ENCODE peak calls at places on chromosomes 16 and 17, in nine cellular contexts. O, K, G, R, A, P, Z, I and B are unnamed samples. For H3K4me1, the result is how much of the 10 kb centered on the place peaks cover.

GRCh38 chr17:38870259-38871165 is 654 bp downstream of the LASP1 start:
- DNase-seq in O (peak), K (peak), G (peak), R (peak), A (peak), P (peak), Z (no peak), I (peak), B (no peak)

GRCh38 chr17:30550512-30551273 is 73.5 kb downstream of the GOSR1 start:
- DNase-seq in O (no peak), K (no peak), G (peak), R (no peak), A (peak), P (no peak), Z (peak), I (peak), B (no peak)

GRCh38 chr17:79290726-79291125 is 216.1 kb downstream of the ENGASE start:
- DNase-seq in O (no peak), K (no peak), G (no peak), R (no peak), A (no peak), P (no peak), Z (no peak), I (no peak), B (no peak)

GRCh38 chr17:65544658-65545057 is 16.8 kb downstream of the AXIN2 start:
- DNase-seq in O (no peak), K (no peak), G (no peak), R (no peak), A (no peak), P (no peak), Z (no peak), I (no peak), B (no peak)

GRCh38 chr17:17930674-17931073 is 41.5 kb downstream of the TOM1L2 start:
- DNase-seq in O (no peak), K (no peak), G (no peak), R (no peak), A (no peak), P (no peak), Z (no peak), I (no peak), B (no peak)

GRCh38 chr16:50684823-50685455 is 3.8 kb upstream of the SNX20 start:
- DNase-seq in O (no peak), K (no peak), G (no peak), R (peak), A (peak), P (no peak), Z (no peak), I (no peak), B (no peak)

GRCh38 chr16:4330277-4330882 is 14.5 kb downstream of the GLIS2 start:
- DNase-seq in O (peak), K (peak), G (peak), R (peak), A (peak), P (peak), Z (peak), I (peak), B (no peak)

GRCh38 chr16:75087040-75087979 is 29.3 kb downstream of the LDHD start:
- DNase-seq in O (peak), K (no peak), G (peak), R (no peak), A (no peak), P (no peak), Z (peak), I (no peak), B (no peak)

GRCh38 chr16:87619360-87620200 is 17.3 kb downstream of the JPH3 start:
- DNase-seq in O (no peak), K (no peak), G (no peak), R (no peak), A (no peak), P (no peak), Z (no peak), I (no peak), B (no peak)

GRCh38 chr17:15884731-15885130 is 60.2 kb upstream of the ADORA2B start:
- DNase-seq in O (no peak), K (no peak), G (no peak), R (no peak), A (no peak), P (no peak), Z (no peak), I (no peak), B (no peak)

GRCh38 chr17:39813631-39814030 is 50.5 kb downstream of the IKZF3 start:
- DNase-seq in O (no peak), K (no peak), G (no peak), R (peak), A (no peak), P (no peak), Z (no peak), I (no peak), B (no peak)

GRCh38 chr17:72120878-72121163 is at the start of gene SOX9:
- DNase-seq in O (peak), K (peak), G (peak), R (peak), A (peak), P (peak), Z (peak), I (peak), B (no peak)

GRCh38 chr16:20870122-20870521 is 30.0 kb downstream of the DCUN1D3 start:
- DNase-seq in O (no peak), K (no peak), G (no peak), R (no peak), A (no peak), P (no peak), Z (no peak), I (no peak), B (no peak)

GRCh38 chr17:29557085-29557697 is 9.6 kb downstream of the ABHD15 start:
- DNase-seq in O (no peak), K (no peak), G (no peak), R (no peak), A (no peak), P (no peak), Z (no peak), I (no peak), B (no peak)

GRCh38 chr17:27760069-27760885 is 40.1 kb downstream of the NOS2 start:
- DNase-seq in O (peak), K (peak), G (peak), R (peak), A (peak), P (peak), Z (peak), I (peak), B (no peak)

GRCh38 chr16:56930516-56931252 is 1.3 kb upstream of the HERPUD1 start:
- DNase-seq in O (peak), K (no peak), G (peak), R (peak), A (peak), P (peak), Z (peak), I (no peak), B (no peak)

GRCh38 chr17:1661045-1661444 is 11.4 kb upstream of the RILP start:
- DNase-seq in O (no peak), K (no peak), G (no peak), R (no peak), A (no peak), P (no peak), Z (no peak), I (no peak), B (no peak)

GRCh38 chr17:44998646-44999045 is 30.5 kb upstream of the C1QL1 start:
- DNase-seq in O (no peak), K (no peak), G (no peak), R (no peak), A (no peak), P (no peak), Z (no peak), I (no peak), B (no peak)

GRCh38 chr16:9081843-9082242 is 9.6 kb upstream of the HAPSTR1 start:
- DNase-seq in O (no peak), K (no peak), G (no peak), R (no peak), A (no peak), P (no peak), Z (no peak), I (no peak), B (no peak)

GRCh38 chr16:48909231-48909630 is 299.3 kb upstream of the N4BP1 start:
- DNase-seq in O (no peak), K (no peak), G (no peak), R (peak), A (no peak), P (no peak), Z (no peak), I (no peak), B (peak)

GRCh38 chr17:46120078-46120477 is 73.2 kb downstream of the KANSL1 start:
- DNase-seq in O (no peak), K (no peak), G (no peak), R (no peak), A (no peak), P (no peak), Z (no peak), I (no peak), B (no peak)
- H3K4me1 ChIP-seq in O (under half), K (under half), G (under half), R (half or more), A (under half), P (half or more), Z (under half), I (half or more), B (half or more)

DNA sequence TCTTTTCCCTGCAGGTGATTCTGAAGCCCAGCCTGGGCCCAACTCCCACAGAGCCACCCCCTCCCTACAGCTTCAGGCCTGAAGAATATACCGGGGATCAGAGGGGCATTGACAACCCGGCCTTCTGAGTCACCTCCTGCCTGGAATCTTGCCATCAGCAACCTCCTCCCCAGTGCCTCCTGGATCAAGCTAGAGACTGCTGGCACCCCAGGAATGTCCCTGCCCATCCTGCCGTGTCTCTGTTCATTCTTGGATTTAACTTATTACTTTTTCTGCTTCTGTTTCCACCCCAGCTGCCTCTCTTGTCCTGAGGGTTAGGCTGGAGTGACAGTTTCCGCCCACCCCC is 4.9 kb downstream of the TMEM92 start:
- DNase-seq in O (no peak), K (no peak), G (no peak), R (no peak), A (no peak), P (no peak), Z (peak), I (no peak), B (no peak)
- H3K27ac ChIP-seq in O (no peak), K (no peak), G (no peak), R (no peak), A (no peak), P (no peak), Z (no peak), I (no peak), B (no peak)

GRCh38 chr17:7133424-7133823 is 18.8 kb upstream of the ASGR2 start:
- DNase-seq in O (no peak), K (no peak), G (peak), R (peak), A (no peak), P (peak), Z (peak), I (no peak), B (no peak)
- TF ChIP-seq CTCF in O (no peak), K (peak), G (no peak), R (no peak), A (no peak), P (peak), Z (peak), I (no peak), B (no peak)

GRCh38 chr17:50663812-50664374 is 29.2 kb downstream of the ABCC3 start:
- DNase-seq in O (no peak), K (no peak), G (no peak), R (no peak), A (no peak), P (no peak), Z (no peak), I (no peak), B (no peak)
- H3K4me1 ChIP-seq in O (under half), K (under half), G (under half), R (under half), A (under half), P (under half), Z (under half), I (under half), B (under half)

DNA sequence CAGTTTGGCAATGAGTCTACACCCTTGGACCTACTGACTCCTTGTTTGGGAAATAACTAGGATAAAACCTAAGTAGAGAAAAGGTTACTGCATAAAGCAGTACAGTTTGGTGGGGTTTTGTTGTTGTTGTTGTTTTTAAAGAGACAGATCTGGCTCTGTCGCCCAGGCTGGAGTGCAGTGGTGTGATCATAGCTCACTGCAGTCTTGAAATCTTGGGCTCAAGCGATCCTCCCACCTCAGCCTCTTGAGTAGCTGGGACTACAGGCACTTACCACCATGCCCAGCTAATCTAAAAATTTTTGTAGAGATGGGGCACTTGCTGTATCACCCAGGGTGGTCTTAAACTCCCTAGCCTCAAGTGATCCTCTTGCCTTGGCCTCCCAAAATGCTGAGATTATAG is 1.2 kb downstream of the PDP2 start:
- DNase-seq in O (no peak), K (no peak), G (no peak), R (no peak), A (no peak), P (no peak), Z (no peak), I (no peak), B (no peak)
- H3K27ac ChIP-seq in O (no peak), K (peak), G (no peak), R (no peak), A (peak), P (no peak), Z (no peak), I (no peak), B (no peak)

DNA sequence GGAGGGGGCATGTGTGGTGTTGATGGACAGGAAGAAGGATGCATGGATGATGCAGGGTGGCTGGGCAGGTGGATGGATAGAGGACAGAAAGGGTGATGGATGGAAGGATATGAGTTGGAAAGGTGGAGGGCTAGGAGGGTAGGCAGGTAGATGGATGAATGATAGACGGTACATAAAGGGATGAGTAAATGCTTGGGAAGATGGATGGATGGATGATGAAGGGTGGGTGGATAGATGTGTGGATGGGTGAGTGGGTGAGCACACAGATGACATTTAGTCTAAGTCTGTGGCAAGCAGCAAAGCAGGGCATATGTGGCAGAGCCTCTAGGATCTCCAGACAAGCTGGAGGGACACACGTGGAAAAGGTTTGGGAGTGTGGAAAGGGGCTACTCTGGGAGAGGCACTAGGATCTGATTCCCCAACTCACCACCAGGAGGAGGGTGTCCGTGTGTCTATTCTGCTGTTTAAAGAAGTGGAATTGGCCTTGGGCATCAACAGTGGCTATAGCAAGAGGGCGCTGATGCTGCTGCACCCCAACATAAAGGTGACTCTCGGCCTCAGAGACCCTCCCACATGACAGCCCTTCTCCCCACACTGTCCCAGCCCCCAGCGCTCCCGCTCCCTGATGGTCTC is 8.2 kb downstream of the PLD2 start:
- DNase-seq in O (no peak), K (no peak), G (no peak), R (no peak), A (no peak), P (peak), Z (peak), I (no peak), B (no peak)
- TF ChIP-seq CTCF in O (no peak), K (no peak), G (peak), R (no peak), A (no peak), P (peak), Z (peak), I (peak), B (no peak)

GRCh38 chr17:43774304-43775250 is 4.2 kb downstream of the DUSP3 start:
- DNase-seq in O (no peak), K (no peak), G (no peak), R (no peak), A (no peak), P (no peak), Z (peak), I (no peak), B (no peak)
- H3K4me1 ChIP-seq in O (under half), K (under half), G (under half), R (under half), A (under half), P (under half), Z (under half), I (half or more), B (under half)

DNA sequence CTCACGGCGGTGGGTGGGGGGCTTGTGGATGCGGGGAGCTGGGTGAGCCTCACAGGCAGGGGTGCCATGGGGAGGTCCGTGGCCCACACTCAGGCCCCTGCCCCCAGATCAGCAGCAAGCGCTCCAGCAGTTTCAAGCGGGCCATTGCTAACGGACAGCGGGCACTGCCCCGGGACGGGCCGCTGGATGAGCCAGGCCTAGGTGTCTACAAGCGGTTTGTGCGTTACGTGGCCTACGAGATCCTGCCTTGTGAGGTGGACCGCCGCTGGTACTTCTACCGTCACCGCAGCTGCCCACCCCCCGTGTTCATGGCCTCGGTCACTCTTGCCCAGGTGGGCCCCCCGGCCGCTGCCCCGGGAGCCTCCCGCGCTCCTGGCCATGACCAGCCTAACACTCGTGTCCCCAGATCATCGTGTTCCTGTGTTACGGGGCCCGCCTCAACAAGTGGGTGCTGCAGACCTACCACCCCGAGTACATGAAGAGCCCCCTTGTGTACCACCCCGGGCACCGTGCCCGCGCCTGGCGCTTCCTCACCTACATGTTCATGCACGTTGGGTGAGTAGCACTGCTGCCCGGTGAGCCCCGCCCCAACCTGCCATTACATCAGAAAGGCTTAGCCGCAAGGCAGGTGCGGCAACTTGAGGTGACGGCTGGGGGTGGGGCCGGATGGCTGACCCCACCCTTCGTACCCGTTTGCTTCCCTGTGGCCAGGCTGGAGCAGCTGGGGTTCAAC is 1.3 kb downstream of the RHBDL1 start:
- DNase-seq in O (peak), K (no peak), G (peak), R (no peak), A (no peak), P (peak), Z (no peak), I (peak), B (no peak)
- H3K27ac ChIP-seq in O (no peak), K (no peak), G (peak), R (no peak), A (no peak), P (no peak), Z (no peak), I (no peak), B (peak)

GRCh38 chr16:58843675-58844074 is 109.6 kb upstream of the GOT2 start:
- DNase-seq in O (no peak), K (no peak), G (no peak), R (no peak), A (no peak), P (peak), Z (no peak), I (no peak), B (no peak)
- TF ChIP-seq CTCF in O (no peak), K (no peak), G (no peak), R (no peak), A (no peak), P (peak), Z (peak), I (no peak), B (no peak)

GRCh38 chr16:85231959-85232358 is 119.7 kb upstream of the CIBAR2 start:
- DNase-seq in O (no peak), K (no peak), G (no peak), R (no peak), A (peak), P (no peak), Z (no peak), I (no peak), B (no peak)
- H3K4me1 ChIP-seq in O (under half), K (under half), G (under half), R (under half), A (under half), P (under half), Z (under half), I (half or more), B (half or more)